ENCODE peak calls at places on chromosomes 13 and 19, in nine cellular contexts. H is fibroblast of lung, W is IMR-90, A is neuronal stem cell, B is mesenchymal stem cell, G is HCT116, Y is PC-3, I is endothelial cell of umbilical vein, Z is GM23248. X is an unnamed sample.

GRCh38 chr19:45202637-45203036 is 24.1 kb downstream of the BLOC1S3 start:
- DNase-seq in H (no peak), W (no peak), A (no peak), B (no peak), G (no peak), Y (no peak), I (no peak), Z (no peak), X (no peak)

GRCh38 chr13:23871616-23872220 is 17.5 kb downstream of the MIPEP start:
- DNase-seq in H (peak), W (peak), A (no peak), B (peak), G (no peak), Y (peak), I (peak), Z (peak), X (no peak)

GRCh38 chr13:31236211-31236786 is 36.5 kb downstream of the B3GLCT start:
- DNase-seq in H (peak), W (peak), A (peak), B (peak), G (peak), Y (peak), I (peak), Z (peak), X (no peak)

GRCh38 chr13:37648604-37649003 is 50.0 kb upstream of the POSTN start:
- DNase-seq in H (peak), W (peak), A (no peak), B (no peak), G (no peak), Y (peak), I (no peak), Z (peak), X (no peak)

GRCh38 chr19:33777753-33778088 is 18.9 kb upstream of the KCTD15 start:
- DNase-seq in H (no peak), W (no peak), A (no peak), B (no peak), G (no peak), Y (no peak), I (no peak), Z (no peak), X (no peak)

GRCh38 chr13:66532845-66533244 is 697.3 kb downstream of the PCDH9 start:
- DNase-seq in H (no peak), W (no peak), A (no peak), B (no peak), G (no peak), Y (no peak), I (no peak), Z (no peak), X (no peak)

GRCh38 chr13:31909889-31910551 is 121.6 kb upstream of the FRY start:
- DNase-seq in H (peak), W (peak), A (peak), B (peak), G (peak), Y (peak), I (peak), Z (peak), X (no peak)

GRCh38 chr19:6806488-6806887 is 34.0 kb downstream of the VAV1 start:
- DNase-seq in H (no peak), W (no peak), A (no peak), B (no peak), G (peak), Y (peak), I (no peak), Z (no peak), X (peak)

GRCh38 chr13:80030491-80030890 is 310.4 kb downstream of the SPRY2 start:
- DNase-seq in H (no peak), W (no peak), A (no peak), B (peak), G (peak), Y (peak), I (peak), Z (peak), X (no peak)

GRCh38 chr19:5094768-5095567 is 126.1 kb downstream of the KDM4B start:
- DNase-seq in H (no peak), W (no peak), A (no peak), B (no peak), G (no peak), Y (no peak), I (no peak), Z (no peak), X (no peak)

GRCh38 chr19:7870571-7871279 is 3.5 kb downstream of the PRR36 start:
- DNase-seq in H (peak), W (no peak), A (peak), B (peak), G (peak), Y (peak), I (peak), Z (peak), X (peak)

GRCh38 chr13:46119883-46120614 is 15.2 kb upstream of the CPB2 start:
- DNase-seq in H (peak), W (peak), A (no peak), B (peak), G (peak), Y (peak), I (peak), Z (peak), X (no peak)

GRCh38 chr13:34338102-34338501 is 520.2 kb downstream of the RFC3 start:
- DNase-seq in H (no peak), W (no peak), A (no peak), B (no peak), G (no peak), Y (no peak), I (no peak), Z (no peak), X (no peak)

GRCh38 chr19:16078311-16078758 is 2.0 kb downstream of the TPM4 start:
- DNase-seq in H (no peak), W (peak), A (peak), B (no peak), G (no peak), Y (peak), I (no peak), Z (peak), X (no peak)

GRCh38 chr19:45791744-45792481 is 732 bp downstream of the DMWD start:
- DNase-seq in H (no peak), W (no peak), A (no peak), B (no peak), G (no peak), Y (no peak), I (no peak), Z (peak), X (no peak)

GRCh38 chr19:30781047-30781446 is 408.9 kb downstream of the ZNF536 start:
- DNase-seq in H (no peak), W (no peak), A (no peak), B (no peak), G (no peak), Y (no peak), I (no peak), Z (no peak), X (no peak)

GRCh38 chr19:19032420-19033175 is 719 bp downstream of the SUGP2 start:
- DNase-seq in H (peak), W (peak), A (peak), B (peak), G (peak), Y (peak), I (peak), Z (peak), X (peak)

GRCh38 chr13:99542788-99543406 is 41.6 kb downstream of the TM9SF2 start:
- DNase-seq in H (no peak), W (no peak), A (no peak), B (no peak), G (no peak), Y (no peak), I (peak), Z (no peak), X (no peak)

GRCh38 chr13:48446454-48446853 is 33.5 kb upstream of the LPAR6 start:
- DNase-seq in H (peak), W (peak), A (no peak), B (peak), G (no peak), Y (peak), I (peak), Z (peak), X (no peak)

GRCh38 chr13:60134376-60134775 is 29.4 kb downstream of the DIAPH3 start:
- DNase-seq in H (peak), W (no peak), A (no peak), B (peak), G (no peak), Y (no peak), I (peak), Z (no peak), X (peak)

GRCh38 chr13:102872531-102872930 is 26.7 kb downstream of the ERCC5 start:
- DNase-seq in H (no peak), W (no peak), A (no peak), B (no peak), G (no peak), Y (no peak), I (no peak), Z (no peak), X (no peak)

GRCh38 chr19:48194041-48194871 is 23.8 kb downstream of the ZSWIM9 start:
- DNase-seq in H (no peak), W (peak), A (no peak), B (no peak), G (no peak), Y (no peak), I (no peak), Z (peak), X (peak)

GRCh38 chr19:44777715-44778347 is at the start of gene CBLC:
- DNase-seq in H (no peak), W (no peak), A (no peak), B (no peak), G (peak), Y (peak), I (no peak), Z (peak), X (peak)

GRCh38 chr19:15631817-15632216 is 8.9 kb upstream of the CYP4F3 start:
- DNase-seq in H (no peak), W (no peak), A (no peak), B (no peak), G (no peak), Y (peak), I (no peak), Z (peak), X (peak)

GRCh38 chr13:77853701-77854100 is 64.9 kb downstream of the EDNRB start:
- DNase-seq in H (no peak), W (no peak), A (peak), B (no peak), G (no peak), Y (no peak), I (no peak), Z (no peak), X (peak)

GRCh38 chr19:6971366-6971765 is 49.9 kb downstream of the MBD3L2B start:
- DNase-seq in H (no peak), W (no peak), A (no peak), B (no peak), G (no peak), Y (peak), I (no peak), Z (peak), X (no peak)

GRCh38 chr19:17346109-17346671 is 8.8 kb downstream of the GTPBP3 start:
- DNase-seq in H (peak), W (peak), A (peak), B (peak), G (peak), Y (peak), I (peak), Z (peak), X (peak)

GRCh38 chr13:26965976-26966375 is 205.4 kb upstream of the GPR12 start:
- DNase-seq in H (peak), W (peak), A (no peak), B (no peak), G (no peak), Y (no peak), I (no peak), Z (peak), X (no peak)

GRCh38 chr13:20198781-20199180 is 6.0 kb upstream of the GJB2 start:
- DNase-seq in H (no peak), W (no peak), A (no peak), B (no peak), G (no peak), Y (peak), I (no peak), Z (no peak), X (no peak)

GRCh38 chr13:39493966-39494365 is 109.0 kb downstream of the LHFPL6 start:
- DNase-seq in H (no peak), W (no peak), A (no peak), B (no peak), G (no peak), Y (no peak), I (no peak), Z (no peak), X (peak)

GRCh38 chr13:73421310-73421912 is 362.6 kb downstream of the KLF5 start:
- DNase-seq in H (no peak), W (peak), A (no peak), B (no peak), G (peak), Y (peak), I (no peak), Z (peak), X (no peak)

DNA sequence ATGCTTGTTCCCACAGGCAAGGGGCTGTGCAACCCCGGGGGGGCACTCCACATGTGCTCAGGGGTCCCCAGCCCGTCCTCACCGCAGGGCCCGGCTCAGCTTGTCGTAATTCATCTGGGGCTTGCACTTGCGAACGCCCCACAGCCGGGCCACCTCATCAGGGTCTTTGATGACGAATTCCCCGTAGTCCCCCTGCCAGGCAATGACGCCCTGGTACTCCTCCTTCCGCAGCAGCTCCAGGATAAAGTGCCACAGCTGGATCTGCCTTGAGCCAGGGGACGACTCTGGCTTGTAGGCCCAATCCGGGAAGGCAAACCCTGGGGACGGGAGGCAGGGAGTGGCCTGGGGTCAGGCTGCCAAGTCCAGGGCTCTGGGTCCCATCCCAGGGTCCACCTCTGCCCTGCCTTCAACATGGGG is 4.7 kb downstream of the ERF start:
- DNase-seq in H (no peak), W (no peak), A (no peak), B (no peak), G (no peak), Y (no peak), I (no peak), Z (peak), X (no peak)
- H3K9ac ChIP-seq in H (peak), W (peak), A (no peak), B (peak), G (no peak), Y (no peak), I (peak), Z (peak), X (no peak)

GRCh38 chr19:38267780-38268430 is 3.5 kb downstream of the SPINT2 start:
- DNase-seq in H (no peak), W (no peak), A (no peak), B (no peak), G (no peak), Y (peak), I (no peak), Z (no peak), X (no peak)
- H3K9ac ChIP-seq in H (no peak), W (no peak), A (no peak), B (no peak), G (peak), Y (no peak), I (no peak), Z (no peak), X (no peak)

GRCh38 chr19:2188708-2189385 is 25.1 kb downstream of the DOT1L start:
- DNase-seq in H (peak), W (peak), A (no peak), B (no peak), G (no peak), Y (no peak), I (no peak), Z (peak), X (no peak)

GRCh38 chr19:2187164-2187563 is 23.4 kb downstream of the DOT1L start:
- DNase-seq in H (no peak), W (no peak), A (no peak), B (no peak), G (no peak), Y (no peak), I (no peak), Z (no peak), X (no peak)

GRCh38 chr19:2186071-2186846 is 22.5 kb downstream of the DOT1L start:
- DNase-seq in H (peak), W (peak), A (no peak), B (peak), G (no peak), Y (no peak), I (peak), Z (peak), X (no peak)

GRCh38 chr19:2184422-2185012 is 20.8 kb downstream of the DOT1L start:
- DNase-seq in H (no peak), W (no peak), A (no peak), B (no peak), G (no peak), Y (no peak), I (no peak), Z (no peak), X (no peak)

GRCh38 chr19:2185734-2186070 is 22.0 kb downstream of the DOT1L start:
- DNase-seq in H (no peak), W (no peak), A (no peak), B (no peak), G (no peak), Y (no peak), I (no peak), Z (no peak), X (no peak)
- H3K9ac ChIP-seq in H (peak), W (no peak), A (no peak), B (peak), G (no peak), Y (no peak), I (no peak), Z (peak), X (no peak)

GRCh38 chr13:62119739-62120700 is 704.4 kb upstream of the PCDH20 start:
- DNase-seq in H (peak), W (peak), A (no peak), B (peak), G (peak), Y (peak), I (peak), Z (peak), X (no peak)
- H3K9ac ChIP-seq in H (no peak), W (no peak), A (no peak), B (no peak), G (no peak), Y (no peak), I (no peak), Z (no peak), X (no peak)

DNA sequence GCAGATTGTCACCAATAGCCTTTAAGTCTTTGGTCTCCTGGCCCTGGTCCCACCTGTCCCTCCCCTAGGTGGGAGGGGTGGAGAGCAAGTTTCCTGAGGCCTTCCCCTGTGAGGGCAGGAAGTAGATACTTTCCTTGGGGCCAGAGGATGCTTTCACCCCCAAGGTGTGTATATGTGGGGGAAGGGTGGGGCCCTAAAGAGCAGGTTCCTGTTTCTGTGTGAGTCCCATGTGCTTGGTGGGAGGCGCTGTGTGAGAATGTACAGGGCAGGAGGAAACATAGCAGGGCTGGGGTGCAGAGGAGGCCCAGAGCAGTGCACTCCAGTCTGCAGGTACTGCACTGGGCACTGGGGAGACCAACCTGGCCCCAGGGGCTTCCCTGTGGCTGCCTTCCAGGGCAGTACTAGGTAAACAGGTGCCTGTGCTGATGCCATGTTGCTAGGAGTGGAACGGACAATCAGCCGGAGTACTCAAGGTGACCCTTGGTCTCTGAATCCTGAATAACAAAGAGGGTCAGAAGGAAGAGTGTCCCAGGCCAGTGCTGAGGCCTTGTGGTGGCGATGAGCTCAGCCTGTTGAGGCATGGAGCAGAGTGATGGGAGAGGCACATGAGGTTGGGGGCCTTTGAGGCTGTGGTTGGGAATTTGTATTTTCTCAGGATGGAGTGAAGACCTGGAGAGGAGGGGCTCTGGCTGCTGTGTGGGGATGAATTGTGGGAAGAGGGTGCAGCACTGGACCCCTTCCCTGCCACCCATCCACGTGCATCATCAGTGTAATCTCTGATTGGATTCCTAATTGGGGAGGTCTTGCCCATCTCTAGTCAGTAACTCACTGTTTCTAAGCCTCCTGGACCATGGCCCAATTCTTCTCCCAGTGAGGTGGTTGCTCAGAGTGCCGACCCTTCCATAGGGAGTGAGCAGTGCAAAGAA is 5.1 kb downstream of the EGLN2 start:
- DNase-seq in H (no peak), W (no peak), A (no peak), B (no peak), G (no peak), Y (peak), I (no peak), Z (no peak), X (peak)
- H3K9ac ChIP-seq in H (no peak), W (no peak), A (peak), B (peak), G (no peak), Y (no peak), I (no peak), Z (no peak), X (no peak)

GRCh38 chr13:112972258-112972657 is 3.2 kb downstream of the MCF2L start:
- DNase-seq in H (no peak), W (no peak), A (no peak), B (no peak), G (no peak), Y (no peak), I (no peak), Z (no peak), X (no peak)

GRCh38 chr13:112971288-112971643 is 2.3 kb downstream of the MCF2L start:
- DNase-seq in H (no peak), W (no peak), A (no peak), B (no peak), G (no peak), Y (no peak), I (no peak), Z (no peak), X (no peak)

GRCh38 chr13:112969692-112970338 is 801 bp downstream of the MCF2L start:
- DNase-seq in H (no peak), W (no peak), A (no peak), B (no peak), G (no peak), Y (no peak), I (no peak), Z (no peak), X (no peak)

GRCh38 chr13:112968910-112969691 is at the start of gene MCF2L:
- DNase-seq in H (peak), W (peak), A (peak), B (peak), G (no peak), Y (peak), I (peak), Z (peak), X (peak)

GRCh38 chr13:112970552-112971287 is 1.7 kb downstream of the MCF2L start:
- DNase-seq in H (no peak), W (no peak), A (no peak), B (no peak), G (no peak), Y (no peak), I (no peak), Z (no peak), X (no peak)
- H3K9ac ChIP-seq in H (no peak), W (no peak), A (no peak), B (no peak), G (no peak), Y (no peak), I (no peak), Z (no peak), X (no peak)

DNA sequence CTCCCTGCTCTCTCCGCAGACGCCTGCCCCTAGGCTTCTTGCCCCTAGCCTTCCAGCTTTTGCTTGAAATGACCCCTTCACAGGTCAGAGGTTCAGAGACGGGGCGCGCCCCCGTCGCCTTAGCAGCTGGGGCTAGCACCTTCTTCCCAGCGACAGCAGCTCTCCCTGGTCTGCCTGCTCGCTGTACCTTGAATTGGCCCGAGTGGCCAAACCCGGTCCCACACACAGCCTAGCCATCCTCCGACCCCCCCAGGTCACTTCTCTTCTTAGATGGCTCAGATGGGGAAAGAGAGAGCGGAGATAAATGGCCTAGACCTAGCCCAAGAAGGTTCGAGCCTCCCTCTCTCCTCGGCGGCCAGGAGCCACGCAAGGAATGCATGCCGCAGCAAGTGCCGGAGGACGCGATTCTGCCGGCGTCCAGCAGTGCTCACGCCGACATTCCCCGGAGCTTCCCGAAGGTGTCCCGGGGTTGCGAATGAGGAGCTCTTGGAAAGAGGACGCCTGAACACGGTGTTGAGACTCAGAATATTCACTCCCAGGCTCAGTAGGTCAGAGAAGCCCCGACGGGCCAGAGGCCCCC is 1.3 kb downstream of the CDX2 start:
- DNase-seq in H (no peak), W (no peak), A (no peak), B (peak), G (no peak), Y (no peak), I (no peak), Z (no peak), X (peak)
- H3K9ac ChIP-seq in H (no peak), W (no peak), A (peak), B (no peak), G (peak), Y (no peak), I (no peak), Z (no peak), X (no peak)

X was measured in H9.